ENCODE peak calls at places on chromosomes 16 and 17, in seven cellular contexts. B is K562, W is SK-N-SH, R is GM12878, V is H1, J is IMR-90, G is HepG2. K is an unnamed sample.

GRCh38 chr17:14712471-14713075 is 411.7 kb downstream of the HS3ST3B1 start:
- DNase-seq in W (no peak), B (no peak), V (no peak), J (no peak), R (no peak), G (no peak), K (no peak)

GRCh38 chr17:60364006-60364405 is 27.9 kb downstream of the USP32 start:
- DNase-seq in V (no peak), B (no peak), R (no peak), J (no peak), G (no peak), W (no peak), K (no peak)

GRCh38 chr17:31660684-31661083 is 198.4 kb downstream of the COPRS start:
- DNase-seq in R (peak), J (no peak), G (no peak), B (no peak), V (no peak), W (no peak), K (no peak)

GRCh38 chr17:70040336-70040735 is 34.7 kb upstream of the KCNJ16 start:
- DNase-seq in B (no peak), J (peak), V (no peak), G (no peak), R (no peak), W (no peak), K (no peak)

GRCh38 chr17:18850679-18851078 is 7.3 kb upstream of the PRPSAP2 start:
- DNase-seq in J (no peak), W (no peak), V (no peak), G (no peak), B (no peak), R (no peak), K (no peak)

GRCh38 chr16:11256657-11257130 is 690 bp upstream of the SOCS1 start:
- DNase-seq in R (no peak), G (no peak), J (peak), V (no peak), B (peak), W (peak), K (peak)

GRCh38 chr16:23424292-23424958 is 28.6 kb downstream of the COG7 start:
- DNase-seq in G (no peak), R (no peak), J (peak), W (no peak), B (no peak), V (no peak), K (peak)

GRCh38 chr17:20935740-20936139 is 107.1 kb downstream of the USP22 start:
- DNase-seq in J (peak), V (no peak), B (no peak), R (no peak), G (no peak), W (no peak), K (peak)

GRCh38 chr17:68198931-68199836 is 48.7 kb upstream of the AMZ2 start:
- DNase-seq in B (no peak), W (peak), J (no peak), V (peak), R (no peak), G (no peak), K (peak)

GRCh38 chr17:49993423-49994037 is 1.5 kb downstream of the DLX3 start:
- DNase-seq in V (peak), G (no peak), J (no peak), R (no peak), W (peak), B (no peak), K (no peak)

GRCh38 chr17:20206068-20206467 is 196.9 kb downstream of the SPECC1 start:
- DNase-seq in J (no peak), W (no peak), B (no peak), R (no peak), G (no peak), V (no peak), K (peak)

GRCh38 chr17:70205386-70205785 is 36.1 kb downstream of the KCNJ2 start:
- DNase-seq in G (no peak), V (no peak), W (no peak), J (no peak), R (no peak), B (no peak), K (no peak)

GRCh38 chr17:37182786-37183185 is 193.0 kb upstream of the C17orf78 start:
- DNase-seq in R (no peak), G (no peak), J (peak), V (no peak), B (no peak), W (no peak), K (no peak)

GRCh38 chr16:87725596-87726235 is 40.1 kb downstream of the KLHDC4 start:
- DNase-seq in W (no peak), V (no peak), R (no peak), J (peak), G (no peak), B (no peak), K (no peak)

GRCh38 chr16:57564571-57565270 is 22.3 kb downstream of the ADGRG5 start:
- DNase-seq in R (no peak), G (no peak), V (no peak), J (peak), W (no peak), B (no peak), K (no peak)

GRCh38 chr17:59634632-59635561 is 15.2 kb downstream of the CLTC start:
- DNase-seq in W (no peak), J (no peak), G (no peak), B (no peak), R (no peak), V (no peak), K (no peak)

GRCh38 chr17:45573915-45574314 is 83.4 kb upstream of the PLEKHM1 start:
- DNase-seq in V (no peak), R (no peak), B (no peak), W (no peak), J (peak), G (no peak), K (no peak)

GRCh38 chr16:56669005-56669839 is at the start of gene MT1H:
- DNase-seq in W (no peak), R (no peak), B (no peak), G (no peak), J (no peak), V (peak), K (no peak)

GRCh38 chr16:67482260-67482924 is 955 bp downstream of the AGRP start:
- DNase-seq in B (no peak), J (no peak), G (no peak), R (no peak), V (no peak), W (no peak), K (no peak)

GRCh38 chr16:19329932-19330331 is 44.4 kb downstream of the CLEC19A start:
- DNase-seq in V (no peak), G (no peak), B (no peak), R (no peak), J (no peak), W (no peak), K (no peak)

GRCh38 chr17:39069114-39069756 is 82.2 kb downstream of the PLXDC1 start:
- DNase-seq in B (no peak), R (no peak), V (no peak), W (peak), G (peak), J (peak), K (peak)

GRCh38 chr17:4479982-4480751 is 18.5 kb upstream of the SPNS2 start:
- DNase-seq in B (no peak), R (no peak), J (no peak), G (no peak), W (no peak), V (no peak), K (no peak)
- H3K27ac ChIP-seq in B (no peak), R (no peak), J (no peak), G (no peak), W (no peak), V (no peak), K (no peak)

GRCh38 chr16:9333515-9333914 is 242.1 kb downstream of the HAPSTR1 start:
- DNase-seq in V (no peak), R (no peak), W (no peak), B (no peak), J (no peak), G (no peak), K (no peak)
- TF ChIP-seq RFX5 in V (no peak), R (no peak), W (no peak), B (no peak), J (no peak), G (no peak), K (no peak)

GRCh38 chr17:42514867-42515266 is 21.2 kb upstream of the NAGLU start:
- DNase-seq in G (no peak), B (no peak), R (no peak), W (no peak), V (no peak), J (no peak), K (no peak)
- H3K27ac ChIP-seq in G (no peak), B (peak), R (no peak), W (no peak), V (no peak), J (no peak), K (no peak)

DNA sequence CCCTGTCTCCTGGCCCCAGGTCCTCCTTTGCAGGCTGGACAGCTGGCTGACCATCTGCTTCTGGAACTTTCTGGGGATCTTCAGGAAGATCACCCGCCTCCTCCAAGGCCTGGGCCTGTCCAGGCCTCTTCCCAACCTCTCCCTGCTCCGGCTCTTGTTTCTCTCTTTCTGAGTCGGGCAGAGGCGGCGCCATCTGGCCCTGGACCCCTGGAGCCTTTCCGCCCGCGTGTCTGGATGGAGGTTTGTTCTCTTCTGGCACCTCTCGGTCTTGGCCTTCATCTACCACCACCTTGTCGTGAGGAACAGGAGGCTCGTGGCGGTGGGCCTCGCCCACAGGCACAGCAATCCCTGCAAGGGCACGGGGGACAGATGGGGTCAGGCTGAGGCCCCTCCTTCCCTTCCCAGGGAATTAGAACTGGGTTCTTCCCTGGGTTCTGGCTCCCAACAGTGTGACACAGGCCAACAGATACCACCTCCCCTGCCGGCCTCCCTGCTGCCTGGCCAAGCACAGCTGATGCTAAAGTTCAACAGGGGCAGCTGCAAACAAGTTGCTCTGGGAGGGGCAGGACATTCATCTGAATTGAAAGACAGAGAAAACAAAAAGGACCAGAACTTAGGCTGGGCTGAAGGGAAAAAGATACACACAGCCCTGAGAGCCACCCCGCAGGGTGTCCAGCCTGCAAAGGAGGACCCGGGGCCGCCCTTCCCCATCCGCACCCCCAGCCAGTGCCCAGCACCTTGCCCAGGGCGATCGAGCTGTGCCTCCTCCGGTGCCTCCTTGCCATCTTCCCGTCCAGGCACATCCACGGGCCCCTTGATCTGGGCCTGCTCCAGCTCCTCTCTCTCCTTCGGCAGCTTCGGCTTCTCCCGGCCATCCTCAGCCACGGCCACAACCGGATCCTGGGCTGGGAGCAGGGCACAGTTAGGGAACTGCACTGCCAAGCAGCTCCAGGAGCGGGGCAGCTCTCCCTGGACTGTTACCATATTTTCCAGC is 13.5 kb downstream of the NDUFAF8 start:
- DNase-seq in W (no peak), V (no peak), R (no peak), B (no peak), G (peak), J (no peak), K (no peak)
- TF ChIP-seq RFX5 in W (no peak), V (no peak), R (no peak), B (no peak), G (no peak), J (no peak), K (no peak)

DNA sequence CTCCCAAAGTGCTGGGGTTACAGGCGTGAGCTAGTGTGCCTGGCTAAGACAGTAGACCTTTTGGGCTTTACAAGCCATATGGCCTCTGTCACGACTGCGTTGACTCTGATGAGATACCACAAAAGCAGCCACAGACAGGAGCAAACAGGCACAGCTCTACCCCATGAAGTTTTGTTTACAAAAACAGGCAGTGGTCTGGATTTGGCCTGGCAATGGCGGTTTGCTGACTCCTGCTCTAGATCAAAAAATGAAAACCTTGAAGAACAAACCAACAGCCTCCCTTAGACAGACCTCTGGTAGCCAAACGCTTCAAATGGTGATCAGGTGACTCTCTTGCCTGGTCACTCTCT is 20.7 kb downstream of the SLC43A2 start:
- DNase-seq in R (no peak), V (no peak), G (no peak), B (no peak), W (no peak), J (no peak), K (no peak)
- H3K27ac ChIP-seq in R (peak), V (no peak), G (peak), B (no peak), W (no peak), J (no peak), K (no peak)

DNA sequence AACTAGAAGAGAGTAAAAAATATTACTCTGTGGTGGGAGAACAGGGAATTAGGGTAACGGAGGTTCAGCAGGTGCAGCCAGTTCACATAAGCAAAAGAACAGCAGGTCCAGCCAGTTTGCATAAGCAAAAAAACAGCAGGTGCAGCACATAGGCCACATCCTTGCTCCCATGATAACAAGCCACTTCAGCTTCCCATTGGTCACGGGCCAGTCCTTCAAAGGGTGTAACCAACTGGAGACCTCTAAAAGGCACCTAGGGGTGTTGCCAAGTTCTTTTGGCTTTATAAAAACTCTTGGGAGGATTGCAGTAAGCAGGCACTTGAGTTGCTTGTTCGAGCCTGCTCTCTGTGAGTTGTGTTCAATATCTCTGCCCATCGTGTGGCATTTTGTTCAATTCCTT is 488.1 kb downstream of the XYLT1 start:
- DNase-seq in V (no peak), R (no peak), J (no peak), B (no peak), W (no peak), G (no peak), K (no peak)
- TF ChIP-seq RFX5 in V (no peak), R (no peak), J (no peak), B (no peak), W (no peak), G (no peak), K (no peak)

DNA sequence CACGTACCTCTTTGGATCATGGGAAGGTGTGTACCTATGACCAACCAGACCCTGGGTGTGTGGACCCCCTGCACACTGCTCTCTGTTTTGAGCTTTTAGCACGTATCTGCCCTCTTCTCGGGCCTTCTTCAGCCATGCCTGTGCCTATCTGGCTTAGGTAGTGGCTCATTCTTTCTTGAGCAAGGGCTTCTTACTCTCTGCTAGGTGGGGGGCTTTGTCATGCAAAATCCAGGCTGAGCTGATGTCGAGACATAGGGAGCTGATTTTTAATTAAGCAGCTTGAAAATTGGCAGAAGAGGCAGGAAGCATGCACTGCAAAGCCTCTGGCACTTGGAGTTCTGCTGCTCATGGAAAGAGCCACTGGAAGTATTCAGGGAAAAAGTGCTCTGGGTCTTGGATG is 181.6 kb upstream of the IRX6 start:
- DNase-seq in B (no peak), J (no peak), R (no peak), V (no peak), W (no peak), G (no peak), K (no peak)
- H3K27ac ChIP-seq in B (no peak), J (no peak), R (no peak), V (no peak), W (no peak), G (no peak), K (no peak)